ENCODE peak calls at places on chromosome X, in nine cellular contexts. Y is CD8-positive, alpha-beta memory T cell; W is activated naive CD8-positive, alpha-beta T cell treated with anti-CD3 and anti-CD28 coated beads, Interleukin-2, amount 50 U/mL, for 24 hours; P is suprapubic skin; I is lung; V is epithelial cell of proximal tubule; F is H4; R is HTR-8/SVneo; A is sciatic nerve. Z is an unnamed sample.

GRCh38 chrX:19514791-19515614 is at the start of gene MAP3K15:
- DNase-seq in Y (no peak), W (peak), P (no peak), I (peak), V (no peak), F (peak), R (peak), A (no peak), Z (no peak)

GRCh38 chrX:72576161-72576896 is 3.7 kb upstream of the HDAC8 start:
- DNase-seq in Y (no peak), W (no peak), P (no peak), I (no peak), V (no peak), F (peak), R (no peak), A (no peak), Z (no peak)

GRCh38 chrX:134315893-134316292 is 78.9 kb downstream of the CCDC160 start:
- DNase-seq in Y (no peak), W (no peak), P (no peak), I (no peak), V (no peak), F (no peak), R (no peak), A (no peak), Z (no peak)

GRCh38 chrX:39731735-39732134 is 366.0 kb downstream of the BCOR start:
- DNase-seq in Y (no peak), W (no peak), P (no peak), I (no peak), V (no peak), F (no peak), R (no peak), A (no peak), Z (no peak)

GRCh38 chrX:47514553-47515235 is 31.7 kb upstream of the ZNF41 start:
- DNase-seq in Y (no peak), W (no peak), P (no peak), I (no peak), V (no peak), F (no peak), R (peak), A (no peak), Z (no peak)

GRCh38 chrX:121160987-121161386 is 113.6 kb downstream of the GLUD2 start:
- DNase-seq in Y (no peak), W (no peak), P (no peak), I (no peak), V (no peak), F (peak), R (no peak), A (no peak), Z (no peak)

GRCh38 chrX:137549073-137549472 is 16.9 kb upstream of the ZIC3 start:
- DNase-seq in Y (no peak), W (no peak), P (no peak), I (no peak), V (no peak), F (no peak), R (no peak), A (no peak), Z (no peak)

GRCh38 chrX:48468247-48468671 is 1.8 kb downstream of the SLC38A5 start:
- DNase-seq in Y (peak), W (peak), P (no peak), I (no peak), V (no peak), F (no peak), R (no peak), A (no peak), Z (no peak)

GRCh38 chrX:40646489-40647306 is 663 bp downstream of the CXorf38 start:
- DNase-seq in Y (peak), W (peak), P (peak), I (peak), V (no peak), F (no peak), R (peak), A (peak), Z (peak)